ENCODE peak calls at places on chromosomes 2 and 18, in ten cellular contexts. F is adipocyte, C is mesendoderm, D is aorta, Q is retinal pigment epithelial cell, O is GM23338, W is AG04450, U is GM23248, N is OCI-LY7, X is Caco-2. B is an unnamed sample.

GRCh38 chr2:138389067-138389466 is 112.5 kb upstream of the SPOPL start:
- DNase-seq in O (no peak), Q (no peak), N (no peak), W (no peak), F (no peak), X (no peak), D (no peak), U (no peak), C (no peak), B (no peak)

GRCh38 chr2:231800493-231801091 is 14.3 kb downstream of the COPS7B start:
- DNase-seq in U (peak), C (peak), X (peak), O (peak), N (peak), Q (no peak), W (no peak), F (peak), D (no peak), B (peak)

GRCh38 chr2:134461511-134461910 is 207.6 kb downstream of the MGAT5 start:
- DNase-seq in N (no peak), W (no peak), O (no peak), X (no peak), D (no peak), Q (no peak), F (no peak), U (peak), C (no peak), B (no peak)

GRCh38 chr2:120613742-120614481 is 121.8 kb upstream of the GLI2 start:
- DNase-seq in X (no peak), O (no peak), D (peak), W (peak), N (no peak), Q (no peak), C (no peak), U (peak), F (peak), B (peak)

GRCh38 chr2:85758361-85759256 is 4.8 kb downstream of the ATOH8 start:
- DNase-seq in D (peak), W (no peak), X (no peak), U (peak), F (no peak), O (no peak), Q (no peak), C (no peak), N (no peak), B (no peak)

GRCh38 chr18:75219684-75220083 is 9.1 kb downstream of the TSHZ1 start:
- DNase-seq in O (no peak), N (no peak), C (no peak), U (no peak), X (no peak), D (no peak), W (no peak), F (no peak), Q (no peak), B (no peak)

GRCh38 chr2:27431395-27431794 is 3.0 kb downstream of the NRBP1 start:
- DNase-seq in C (peak), F (peak), W (no peak), X (no peak), D (no peak), N (no peak), O (no peak), Q (no peak), U (peak), B (peak)

GRCh38 chr2:118580651-118581050 is 266.8 kb downstream of the EN1 start:
- DNase-seq in W (no peak), N (no peak), D (no peak), F (no peak), U (peak), X (no peak), Q (no peak), O (no peak), C (peak), B (no peak)

GRCh38 chr2:216596986-216597509 is 36.2 kb upstream of the IGFBP2 start:
- DNase-seq in D (no peak), X (no peak), Q (peak), O (no peak), F (peak), C (no peak), W (no peak), U (peak), N (no peak), B (peak)

GRCh38 chr2:160224060-160224459 is 24.0 kb upstream of the ITGB6 start:
- DNase-seq in W (peak), D (no peak), X (no peak), F (peak), Q (peak), N (no peak), U (peak), C (peak), O (no peak), B (peak)
- H3K4me3 ChIP-seq in W (peak), D (no peak), X (no peak), F (peak), Q (no peak), N (no peak), U (peak), C (no peak), O (no peak), B (no peak)

DNA sequence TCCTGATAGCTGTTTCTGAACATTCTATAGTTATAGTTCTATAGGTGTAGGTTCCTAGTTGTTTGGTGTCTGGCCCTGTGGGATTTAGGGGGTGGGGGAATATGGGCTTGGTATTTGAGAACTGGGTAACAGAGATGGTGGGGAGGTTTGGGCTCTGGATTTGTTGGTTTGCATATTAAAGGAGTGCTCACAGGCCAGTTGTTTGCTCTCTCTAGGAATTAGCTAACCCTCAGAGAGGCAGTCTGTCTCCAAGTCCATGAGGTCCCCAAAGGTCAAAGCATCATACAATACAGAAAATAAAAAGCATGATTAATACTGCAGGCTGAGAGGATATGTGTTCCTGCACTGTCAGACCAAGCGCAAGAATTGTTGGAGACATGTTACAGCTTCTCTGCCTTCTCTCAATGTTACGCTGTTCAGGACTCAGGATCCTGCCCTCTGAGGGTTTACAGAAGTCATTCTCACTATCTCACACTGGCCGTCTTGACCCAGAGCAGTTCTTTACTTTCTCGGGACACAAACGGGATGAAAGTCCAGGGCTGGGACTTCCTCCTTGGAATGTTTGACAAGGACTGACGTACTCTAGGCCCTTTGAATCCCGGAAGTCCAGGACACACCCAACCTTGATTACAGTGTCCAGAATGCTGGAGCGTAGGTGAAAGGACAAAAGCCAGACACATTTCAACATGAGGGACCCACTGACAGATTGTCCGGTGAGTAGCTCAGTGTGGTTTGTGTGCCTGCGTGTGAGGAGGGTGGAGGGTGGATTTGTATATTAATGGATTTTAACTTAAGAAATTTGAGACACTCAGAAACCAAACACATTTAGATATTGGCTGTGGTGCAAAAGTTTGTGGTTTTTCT is at the start of gene NOSTRIN:
- DNase-seq in W (no peak), N (no peak), D (no peak), F (peak), C (no peak), O (no peak), U (peak), X (peak), Q (no peak), B (peak)
- H3K4me3 ChIP-seq in W (no peak), N (no peak), D (no peak), F (peak), C (no peak), O (no peak), U (peak), X (peak), Q (no peak), B (no peak)

DNA sequence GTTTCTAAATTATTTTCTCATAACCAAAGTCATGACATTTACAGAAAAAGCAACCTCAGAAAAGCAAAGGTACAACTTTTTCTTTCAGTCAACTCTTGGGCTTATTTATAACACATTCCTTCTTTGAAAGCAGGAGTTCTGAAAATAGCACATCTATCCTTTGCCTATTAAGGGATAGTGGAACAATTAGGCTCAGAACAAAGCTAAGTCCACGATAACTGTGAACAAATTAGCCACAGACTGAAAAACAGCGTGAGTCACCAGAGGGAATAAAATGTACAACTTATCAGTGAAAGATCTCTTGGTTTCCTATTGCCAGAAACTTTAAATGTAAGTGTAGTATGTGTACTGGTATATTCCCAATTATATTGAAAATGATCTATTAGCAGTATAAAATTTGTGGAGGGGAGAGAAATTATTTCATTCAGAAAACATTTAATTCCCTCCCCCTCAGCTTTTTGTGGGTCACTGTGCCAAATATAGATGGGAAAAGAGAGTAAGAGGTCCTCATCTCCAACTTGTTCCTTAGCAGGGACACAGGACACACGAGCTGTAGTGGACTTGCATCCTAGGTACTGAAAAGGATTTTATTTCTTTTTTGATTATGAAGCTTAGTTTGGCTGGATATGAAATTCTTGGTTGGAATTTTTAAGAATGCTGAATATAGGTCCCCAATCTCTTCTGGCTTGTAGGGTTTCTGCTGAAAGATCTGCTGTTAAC is 15.4 kb upstream of the MATN3 start:
- DNase-seq in O (no peak), U (peak), Q (peak), D (no peak), W (no peak), C (no peak), N (no peak), F (no peak), X (no peak), B (peak)
- H3K4me3 ChIP-seq in O (no peak), U (no peak), Q (no peak), D (no peak), W (no peak), C (no peak), N (no peak), F (no peak), X (no peak), B (no peak)

DNA sequence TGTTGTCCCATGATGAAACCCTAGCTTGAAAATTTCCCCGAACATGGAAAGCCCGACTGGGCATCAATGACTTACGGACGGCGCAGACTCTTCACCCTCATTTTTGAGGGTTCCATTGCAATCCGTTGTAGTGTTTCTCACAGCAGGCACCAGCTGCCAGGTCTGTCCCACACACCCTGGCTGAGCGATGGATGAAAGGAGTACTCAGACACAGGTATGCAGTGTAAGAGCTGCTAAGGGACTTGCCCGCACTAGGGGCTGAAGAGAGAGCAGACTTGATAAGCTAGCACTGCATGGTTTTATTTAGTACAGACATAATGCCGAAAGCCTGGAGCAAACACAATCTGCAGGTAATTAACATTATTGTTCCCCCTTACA is 15.8 kb downstream of the DYNAP start:
- DNase-seq in W (no peak), F (no peak), C (no peak), D (no peak), X (no peak), U (no peak), Q (no peak), O (peak), N (no peak), B (no peak)
- H3K4me3 ChIP-seq in W (no peak), F (no peak), C (no peak), D (no peak), X (no peak), U (no peak), Q (no peak), O (peak), N (no peak), B (no peak)

B was measured in fibroblast of villous mesenchyme.